ENCODE peak calls at places on chromosomes 6 and 20, in five cellular contexts. One of them, this sample, is unnamed.

GRCh38 chr6:109008537-109008950 is 86.1 kb downstream of the SESN1 start:
- DNase-seq in Panc1: peak
- DNase-seq in neural progenitor cell: no peak
- DNase-seq in fibroblast of the aortic adventitia: peak
- DNase-seq in psoas muscle: no peak
- DNase-seq in this sample: peak

GRCh38 chr6:158653577-158654354 is 3.9 kb downstream of the SYTL3 start:
- DNase-seq in Panc1: no peak
- DNase-seq in neural progenitor cell: no peak
- DNase-seq in fibroblast of the aortic adventitia: no peak
- DNase-seq in psoas muscle: no peak
- DNase-seq in this sample: peak

GRCh38 chr6:75590370-75590769 is 11.3 kb upstream of the SENP6 start:
- DNase-seq in Panc1: no peak
- DNase-seq in neural progenitor cell: no peak
- DNase-seq in fibroblast of the aortic adventitia: no peak
- DNase-seq in psoas muscle: no peak
- DNase-seq in this sample: no peak

GRCh38 chr20:15327123-15327522 is 989.7 kb upstream of the FLRT3 start:
- DNase-seq in Panc1: no peak
- DNase-seq in neural progenitor cell: no peak
- DNase-seq in fibroblast of the aortic adventitia: no peak
- DNase-seq in psoas muscle: no peak
- DNase-seq in this sample: no peak

GRCh38 chr6:6439778-6440177 is 119.3 kb upstream of the F13A1 start:
- DNase-seq in Panc1: no peak
- DNase-seq in neural progenitor cell: no peak
- DNase-seq in fibroblast of the aortic adventitia: no peak
- DNase-seq in psoas muscle: no peak
- DNase-seq in this sample: no peak

GRCh38 chr20:21286775-21287174 is 16.4 kb upstream of the XRN2 start:
- DNase-seq in Panc1: no peak
- DNase-seq in neural progenitor cell: no peak
- DNase-seq in fibroblast of the aortic adventitia: no peak
- DNase-seq in psoas muscle: no peak
- DNase-seq in this sample: no peak

GRCh38 chr6:158608221-158608620 is 36.3 kb downstream of the DYNLT1 start:
- DNase-seq in Panc1: no peak
- DNase-seq in neural progenitor cell: no peak
- DNase-seq in fibroblast of the aortic adventitia: no peak
- DNase-seq in psoas muscle: no peak
- DNase-seq in this sample: no peak

GRCh38 chr6:100796049-100796823 is 84.9 kb downstream of the ASCC3 start:
- DNase-seq in Panc1: no peak
- DNase-seq in neural progenitor cell: no peak
- DNase-seq in fibroblast of the aortic adventitia: no peak
- DNase-seq in psoas muscle: no peak
- DNase-seq in this sample: no peak

GRCh38 chr6:22146581-22147468 is 150.0 kb downstream of the PRL start:
- DNase-seq in Panc1: no peak
- DNase-seq in neural progenitor cell: no peak
- DNase-seq in fibroblast of the aortic adventitia: no peak
- DNase-seq in psoas muscle: no peak
- DNase-seq in this sample: peak

GRCh38 chr6:35562060-35562459 is 49.4 kb upstream of the TULP1 start:
- DNase-seq in Panc1: no peak
- DNase-seq in neural progenitor cell: no peak
- DNase-seq in fibroblast of the aortic adventitia: no peak
- DNase-seq in psoas muscle: no peak
- DNase-seq in this sample: no peak

GRCh38 chr20:34549929-34550305 is 8.6 kb upstream of the MAP1LC3A start:
- DNase-seq in Panc1: no peak
- DNase-seq in neural progenitor cell: no peak
- DNase-seq in fibroblast of the aortic adventitia: no peak
- DNase-seq in psoas muscle: no peak
- DNase-seq in this sample: no peak

GRCh38 chr6:54294965-54295532 is 13.2 kb upstream of the TINAG start:
- DNase-seq in Panc1: no peak
- DNase-seq in neural progenitor cell: no peak
- DNase-seq in fibroblast of the aortic adventitia: no peak
- DNase-seq in psoas muscle: no peak
- DNase-seq in this sample: no peak

GRCh38 chr20:13364278-13365170 is 143.4 kb downstream of the ISM1 start:
- DNase-seq in Panc1: no peak
- DNase-seq in neural progenitor cell: no peak
- DNase-seq in fibroblast of the aortic adventitia: no peak
- DNase-seq in psoas muscle: no peak
- DNase-seq in this sample: no peak

GRCh38 chr6:117167520-117168271 is 97.7 kb upstream of the VGLL2 start:
- DNase-seq in Panc1: no peak
- DNase-seq in neural progenitor cell: peak
- DNase-seq in fibroblast of the aortic adventitia: no peak
- DNase-seq in psoas muscle: peak
- DNase-seq in this sample: peak

GRCh38 chr6:15297895-15298590 is 52.2 kb downstream of the JARID2 start:
- DNase-seq in Panc1: no peak
- DNase-seq in neural progenitor cell: no peak
- DNase-seq in fibroblast of the aortic adventitia: peak
- DNase-seq in psoas muscle: no peak
- DNase-seq in this sample: peak

GRCh38 chr6:15985354-15985995 is 143.4 kb upstream of the MYLIP start:
- DNase-seq in Panc1: no peak
- DNase-seq in neural progenitor cell: no peak
- DNase-seq in fibroblast of the aortic adventitia: no peak
- DNase-seq in psoas muscle: no peak
- DNase-seq in this sample: no peak

GRCh38 chr6:10407018-10407673 is 7.7 kb downstream of the TFAP2A start:
- DNase-seq in Panc1: no peak
- DNase-seq in neural progenitor cell: peak
- DNase-seq in fibroblast of the aortic adventitia: no peak
- DNase-seq in psoas muscle: no peak
- DNase-seq in this sample: no peak

GRCh38 chr20:1900321-1900791 is 5.1 kb downstream of the SIRPA start:
- DNase-seq in Panc1: peak
- DNase-seq in neural progenitor cell: peak
- DNase-seq in fibroblast of the aortic adventitia: peak
- DNase-seq in psoas muscle: peak
- DNase-seq in this sample: peak

GRCh38 chr20:35490736-35491181 is 35.4 kb downstream of the CEP250 start:
- DNase-seq in Panc1: no peak
- DNase-seq in neural progenitor cell: no peak
- DNase-seq in fibroblast of the aortic adventitia: no peak
- DNase-seq in psoas muscle: no peak
- DNase-seq in this sample: no peak

GRCh38 chr20:48647873-48648272 is 179.9 kb downstream of the PREX1 start:
- DNase-seq in Panc1: no peak
- DNase-seq in neural progenitor cell: no peak
- DNase-seq in fibroblast of the aortic adventitia: no peak
- DNase-seq in psoas muscle: no peak
- DNase-seq in this sample: no peak

GRCh38 chr20:48669946-48670630 is 157.7 kb downstream of the PREX1 start:
- DNase-seq in Panc1: no peak
- DNase-seq in neural progenitor cell: no peak
- DNase-seq in fibroblast of the aortic adventitia: no peak
- DNase-seq in psoas muscle: no peak
- DNase-seq in this sample: no peak

GRCh38 chr20:56187791-56188190 is 60.7 kb upstream of the MC3R start:
- DNase-seq in Panc1: no peak
- DNase-seq in neural progenitor cell: peak
- DNase-seq in fibroblast of the aortic adventitia: no peak
- DNase-seq in psoas muscle: no peak
- DNase-seq in this sample: peak

GRCh38 chr20:47720636-47721427 is 64.4 kb downstream of the SULF2 start:
- DNase-seq in Panc1: no peak
- DNase-seq in neural progenitor cell: no peak
- DNase-seq in fibroblast of the aortic adventitia: peak
- DNase-seq in psoas muscle: no peak
- DNase-seq in this sample: peak

GRCh38 chr6:134510920-134511319 is 193.0 kb upstream of the SGK1 start:
- DNase-seq in Panc1: no peak
- DNase-seq in neural progenitor cell: no peak
- DNase-seq in fibroblast of the aortic adventitia: no peak
- DNase-seq in psoas muscle: no peak
- DNase-seq in this sample: no peak

GRCh38 chr20:11895832-11896484 is 21.7 kb upstream of the BTBD3 start:
- DNase-seq in Panc1: no peak
- DNase-seq in neural progenitor cell: no peak
- DNase-seq in fibroblast of the aortic adventitia: no peak
- DNase-seq in psoas muscle: no peak
- DNase-seq in this sample: no peak

GRCh38 chr6:105135056-105135455 is 44.8 kb downstream of the POPDC3 start:
- DNase-seq in Panc1: peak
- DNase-seq in neural progenitor cell: peak
- DNase-seq in fibroblast of the aortic adventitia: peak
- DNase-seq in psoas muscle: no peak
- DNase-seq in this sample: peak
- TF ChIP-seq CTCF in Panc1: peak
- TF ChIP-seq CTCF in neural progenitor cell: peak
- TF ChIP-seq CTCF in fibroblast of the aortic adventitia: peak
- TF ChIP-seq CTCF in psoas muscle: peak
- TF ChIP-seq CTCF in this sample: peak

GRCh38 chr6:156174026-156174880 is 602.9 kb upstream of the ARID1B start:
- DNase-seq in Panc1: no peak
- DNase-seq in neural progenitor cell: no peak
- DNase-seq in fibroblast of the aortic adventitia: no peak
- DNase-seq in psoas muscle: no peak
- DNase-seq in this sample: no peak

GRCh38 chr6:156175433-156175832 is 601.7 kb upstream of the ARID1B start:
- DNase-seq in Panc1: no peak
- DNase-seq in neural progenitor cell: no peak
- DNase-seq in fibroblast of the aortic adventitia: no peak
- DNase-seq in psoas muscle: no peak
- DNase-seq in this sample: no peak

GRCh38 chr6:156175971-156176421 is 601.2 kb upstream of the ARID1B start:
- DNase-seq in Panc1: no peak
- DNase-seq in neural progenitor cell: peak
- DNase-seq in fibroblast of the aortic adventitia: no peak
- DNase-seq in psoas muscle: peak
- DNase-seq in this sample: no peak
- TF ChIP-seq CTCF in Panc1: peak
- TF ChIP-seq CTCF in neural progenitor cell: peak
- TF ChIP-seq CTCF in fibroblast of the aortic adventitia: no peak
- TF ChIP-seq CTCF in psoas muscle: no peak
- TF ChIP-seq CTCF in this sample: no peak

GRCh38 chr6:106886922-106887797 is 87.4 kb downstream of the CD24 start:
- DNase-seq in Panc1: no peak
- DNase-seq in neural progenitor cell: peak
- DNase-seq in fibroblast of the aortic adventitia: no peak
- DNase-seq in psoas muscle: no peak
- DNase-seq in this sample: no peak

GRCh38 chr6:106883808-106884262 is 90.7 kb downstream of the CD24 start:
- DNase-seq in Panc1: no peak
- DNase-seq in neural progenitor cell: peak
- DNase-seq in fibroblast of the aortic adventitia: no peak
- DNase-seq in psoas muscle: no peak
- DNase-seq in this sample: no peak

GRCh38 chr6:106886444-106886843 is 88.1 kb downstream of the CD24 start:
- DNase-seq in Panc1: no peak
- DNase-seq in neural progenitor cell: no peak
- DNase-seq in fibroblast of the aortic adventitia: no peak
- DNase-seq in psoas muscle: no peak
- DNase-seq in this sample: no peak

GRCh38 chr6:106884576-106884975 is 90.0 kb downstream of the CD24 start:
- DNase-seq in Panc1: no peak
- DNase-seq in neural progenitor cell: no peak
- DNase-seq in fibroblast of the aortic adventitia: no peak
- DNase-seq in psoas muscle: no peak
- DNase-seq in this sample: no peak

GRCh38 chr6:106885659-106886058 is 88.9 kb downstream of the CD24 start:
- DNase-seq in Panc1: no peak
- DNase-seq in neural progenitor cell: no peak
- DNase-seq in fibroblast of the aortic adventitia: no peak
- DNase-seq in psoas muscle: no peak
- DNase-seq in this sample: no peak
- TF ChIP-seq CTCF in Panc1: no peak
- TF ChIP-seq CTCF in neural progenitor cell: no peak
- TF ChIP-seq CTCF in fibroblast of the aortic adventitia: no peak
- TF ChIP-seq CTCF in psoas muscle: no peak
- TF ChIP-seq CTCF in this sample: no peak

DNA sequence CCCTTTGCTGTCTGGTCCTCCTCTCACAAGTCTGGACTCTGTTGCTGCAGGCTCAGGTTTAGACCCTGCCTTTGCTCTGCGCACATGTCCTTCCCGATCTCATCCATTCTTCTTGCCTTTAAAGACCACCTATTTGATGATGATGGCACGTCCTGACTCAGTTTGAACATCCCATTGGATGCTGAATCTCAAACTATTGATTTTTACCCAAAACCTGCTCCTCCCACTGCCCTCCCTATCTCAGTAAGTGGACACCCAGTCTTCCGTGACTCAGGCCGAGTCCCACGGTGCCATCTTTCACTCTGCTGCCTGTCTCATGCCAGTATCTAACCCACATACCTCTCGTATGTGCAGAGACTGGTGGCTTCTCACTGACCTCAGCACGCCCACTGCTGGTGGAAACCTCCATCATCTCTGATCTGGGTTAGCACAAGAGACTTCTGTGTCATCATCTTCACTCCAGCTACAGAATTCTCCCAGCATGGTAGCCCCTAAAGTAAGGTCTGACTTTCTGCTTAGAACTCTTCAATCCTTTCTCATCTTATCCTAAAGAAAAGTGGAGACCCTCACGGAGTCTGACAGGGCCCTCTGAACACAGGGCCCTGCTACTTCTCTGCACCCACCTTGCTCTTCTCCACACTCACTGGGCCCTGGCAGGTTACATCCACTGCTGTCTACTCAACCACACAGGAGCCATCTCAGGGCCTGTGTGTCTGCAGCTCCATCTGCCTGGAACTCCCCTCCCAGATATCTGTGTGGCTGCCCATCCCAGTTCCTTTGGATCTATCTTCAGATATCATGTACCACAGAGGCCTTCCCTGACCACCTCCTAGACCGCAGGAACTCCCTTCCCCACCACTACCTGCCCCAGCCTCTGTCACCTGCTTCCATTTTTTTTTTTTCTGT is 387.1 kb upstream of the AGPAT4 start:
- DNase-seq in Panc1: no peak
- DNase-seq in neural progenitor cell: no peak
- DNase-seq in fibroblast of the aortic adventitia: no peak
- DNase-seq in psoas muscle: no peak
- DNase-seq in this sample: peak
- TF ChIP-seq CTCF in Panc1: no peak
- TF ChIP-seq CTCF in neural progenitor cell: no peak
- TF ChIP-seq CTCF in fibroblast of the aortic adventitia: no peak
- TF ChIP-seq CTCF in psoas muscle: no peak
- TF ChIP-seq CTCF in this sample: peak

This sample was measured in AG10803.